ENCODE peak calls at places on chromosomes 1 and 21, in seven cellular contexts. X is AG10803, G is HFF-Myc, L is AG04450, N is fibroblast of mammary gland, K is omental fat pad, P is upper lobe of right lung. U is an unnamed sample.

GRCh38 chr1:92482404-92482664 is 4.4 kb downstream of the GFI1 start:
- DNase-seq in X (peak), G (no peak), L (no peak), N (no peak), K (no peak), P (no peak), U (no peak)

GRCh38 chr21:29064850-29065481 is 8.5 kb downstream of the CCT8 start:
- DNase-seq in X (no peak), G (no peak), L (no peak), N (no peak), K (no peak), P (no peak), U (no peak)

GRCh38 chr21:14603202-14603601 is 57.1 kb upstream of the SAMSN1 start:
- DNase-seq in X (peak), G (no peak), L (no peak), N (peak), K (no peak), P (no peak), U (peak)

GRCh38 chr1:205171369-205171768 is 40.1 kb downstream of the DSTYK start:
- DNase-seq in X (no peak), G (no peak), L (no peak), N (no peak), K (no peak), P (no peak), U (no peak)

GRCh38 chr1:84844094-84844493 is 48.9 kb downstream of the LPAR3 start:
- DNase-seq in X (no peak), G (no peak), L (no peak), N (no peak), K (no peak), P (no peak), U (no peak)

GRCh38 chr1:11523746-11524464 is 45.0 kb downstream of the DISP3 start:
- DNase-seq in X (no peak), G (no peak), L (no peak), N (no peak), K (no peak), P (peak), U (no peak)

GRCh38 chr1:3042481-3042880 is 21.2 kb downstream of the ACTRT2 start:
- DNase-seq in X (no peak), G (no peak), L (no peak), N (no peak), K (no peak), P (no peak), U (no peak)

GRCh38 chr1:231310391-231310934 is 27.2 kb downstream of the EXOC8 start:
- DNase-seq in X (no peak), G (no peak), L (no peak), N (no peak), K (no peak), P (no peak), U (no peak)

GRCh38 chr1:10717296-10718082 is 79.0 kb downstream of the CASZ1 start:
- DNase-seq in X (no peak), G (no peak), L (no peak), N (no peak), K (no peak), P (no peak), U (no peak)

GRCh38 chr1:54464031-54464476 is 57.9 kb upstream of the SSBP3 start:
- DNase-seq in X (no peak), G (no peak), L (no peak), N (peak), K (no peak), P (peak), U (no peak)

GRCh38 chr1:53998223-53998622 is 19.8 kb downstream of the LDLRAD1 start:
- DNase-seq in X (no peak), G (no peak), L (no peak), N (no peak), K (no peak), P (no peak), U (no peak)

GRCh38 chr1:39434797-39435395 is 56.5 kb upstream of the BMP8A start:
- DNase-seq in X (no peak), G (no peak), L (no peak), N (no peak), K (no peak), P (no peak), U (peak)

GRCh38 chr1:48123647-48124046 is 98.9 kb upstream of the SLC5A9 start:
- DNase-seq in X (no peak), G (no peak), L (no peak), N (no peak), K (no peak), P (no peak), U (no peak)

GRCh38 chr1:242788771-242789170 is 264.3 kb upstream of the PLD5 start:
- DNase-seq in X (no peak), G (no peak), L (no peak), N (no peak), K (no peak), P (no peak), U (no peak)

GRCh38 chr1:57024855-57025254 is 59.0 kb upstream of the C8B start:
- DNase-seq in X (no peak), G (no peak), L (no peak), N (no peak), K (no peak), P (no peak), U (no peak)

GRCh38 chr1:56081151-56081550 is 498.2 kb downstream of the PLPP3 start:
- DNase-seq in X (peak), G (no peak), L (peak), N (peak), K (no peak), P (no peak), U (peak)

GRCh38 chr1:156801409-156802121 is 15.1 kb downstream of the SH2D2A start:
- DNase-seq in X (peak), G (peak), L (no peak), N (peak), K (no peak), P (no peak), U (peak)

GRCh38 chr1:194102607-194103006 is 916.2 kb upstream of the B3GALT2 start:
- DNase-seq in X (no peak), G (peak), L (no peak), N (no peak), K (no peak), P (no peak), U (no peak)

GRCh38 chr1:31725777-31726535 is 22.1 kb upstream of the COL16A1 start:
- DNase-seq in X (no peak), G (no peak), L (no peak), N (no peak), K (no peak), P (no peak), U (no peak)

DNA sequence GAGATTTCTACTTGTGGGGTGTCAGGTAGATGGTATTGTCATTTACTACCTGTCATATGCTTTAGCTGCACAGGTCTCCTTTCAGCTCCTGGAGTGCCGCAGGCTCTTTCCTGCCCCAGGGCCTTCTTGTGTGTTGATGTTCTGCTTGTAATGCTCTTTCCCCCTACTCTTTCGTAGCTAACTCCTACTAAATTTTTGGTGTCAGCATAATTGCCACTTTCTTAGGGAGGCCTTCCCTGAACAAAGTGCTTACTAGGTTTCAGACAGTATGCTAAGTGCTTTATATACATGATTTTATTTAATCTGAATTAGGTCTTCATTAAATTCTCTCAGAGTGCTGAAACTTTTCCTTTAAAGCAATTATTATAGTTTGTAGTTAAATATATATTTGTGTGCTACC is 4.8 kb upstream of the THEM4 start:
- DNase-seq in X (no peak), G (no peak), L (no peak), N (no peak), K (no peak), P (no peak), U (no peak)
- TF ChIP-seq CTCF in X (no peak), G (no peak), L (no peak), N (no peak), K (no peak), P (no peak), U (no peak)

DNA sequence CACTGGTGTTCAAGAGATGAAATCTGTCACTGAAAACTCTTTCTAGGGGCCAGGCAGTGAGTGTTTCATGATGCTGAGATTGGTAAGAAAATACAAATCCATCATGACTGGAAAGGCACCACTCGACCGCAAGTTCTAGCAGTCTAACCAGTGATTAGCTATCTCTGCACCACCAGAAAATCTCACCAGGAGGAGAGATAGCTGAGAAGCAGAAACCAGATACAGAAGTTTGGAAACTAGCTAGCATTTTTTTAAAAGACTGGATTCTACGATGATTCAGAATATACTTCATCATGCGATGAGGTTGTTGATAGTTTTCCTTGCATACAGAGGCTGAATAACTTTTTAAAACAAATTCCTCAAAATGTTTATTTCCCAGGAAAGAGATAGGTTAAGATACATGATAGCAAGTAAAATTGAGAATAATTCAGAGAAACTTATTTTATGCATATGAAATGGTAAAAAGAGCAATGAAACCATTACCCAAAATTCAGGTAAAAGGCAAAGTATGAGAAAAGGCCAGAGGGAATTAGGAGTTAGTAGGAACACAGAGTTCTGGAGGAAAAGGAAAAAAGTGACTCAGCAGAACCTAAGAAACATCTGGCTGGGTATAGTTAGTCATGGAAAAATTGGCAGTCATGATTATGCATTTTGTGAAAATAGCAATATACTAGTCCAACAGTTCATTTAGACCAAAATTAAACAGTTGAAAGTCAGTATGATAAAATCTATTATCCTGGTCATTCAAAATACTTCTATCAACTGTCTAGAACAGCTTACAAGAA is 3.3 kb upstream of the F3 start:
- DNase-seq in X (peak), G (no peak), L (no peak), N (peak), K (no peak), P (no peak), U (peak)
- TF ChIP-seq CTCF in X (peak), G (no peak), L (peak), N (peak), K (no peak), P (no peak), U (peak)

GRCh38 chr1:63920154-63921117 is 146.6 kb downstream of the ROR1 start:
- DNase-seq in X (peak), G (peak), L (peak), N (peak), K (no peak), P (no peak), U (peak)

GRCh38 chr1:63916485-63917360 is 142.9 kb downstream of the ROR1 start:
- DNase-seq in X (no peak), G (no peak), L (no peak), N (no peak), K (no peak), P (no peak), U (no peak)

GRCh38 chr1:63918395-63918945 is 144.7 kb downstream of the ROR1 start:
- DNase-seq in X (no peak), G (no peak), L (no peak), N (peak), K (no peak), P (no peak), U (no peak)

GRCh38 chr1:63915121-63915520 is 141.3 kb downstream of the ROR1 start:
- DNase-seq in X (peak), G (no peak), L (no peak), N (peak), K (no peak), P (no peak), U (peak)

DNA sequence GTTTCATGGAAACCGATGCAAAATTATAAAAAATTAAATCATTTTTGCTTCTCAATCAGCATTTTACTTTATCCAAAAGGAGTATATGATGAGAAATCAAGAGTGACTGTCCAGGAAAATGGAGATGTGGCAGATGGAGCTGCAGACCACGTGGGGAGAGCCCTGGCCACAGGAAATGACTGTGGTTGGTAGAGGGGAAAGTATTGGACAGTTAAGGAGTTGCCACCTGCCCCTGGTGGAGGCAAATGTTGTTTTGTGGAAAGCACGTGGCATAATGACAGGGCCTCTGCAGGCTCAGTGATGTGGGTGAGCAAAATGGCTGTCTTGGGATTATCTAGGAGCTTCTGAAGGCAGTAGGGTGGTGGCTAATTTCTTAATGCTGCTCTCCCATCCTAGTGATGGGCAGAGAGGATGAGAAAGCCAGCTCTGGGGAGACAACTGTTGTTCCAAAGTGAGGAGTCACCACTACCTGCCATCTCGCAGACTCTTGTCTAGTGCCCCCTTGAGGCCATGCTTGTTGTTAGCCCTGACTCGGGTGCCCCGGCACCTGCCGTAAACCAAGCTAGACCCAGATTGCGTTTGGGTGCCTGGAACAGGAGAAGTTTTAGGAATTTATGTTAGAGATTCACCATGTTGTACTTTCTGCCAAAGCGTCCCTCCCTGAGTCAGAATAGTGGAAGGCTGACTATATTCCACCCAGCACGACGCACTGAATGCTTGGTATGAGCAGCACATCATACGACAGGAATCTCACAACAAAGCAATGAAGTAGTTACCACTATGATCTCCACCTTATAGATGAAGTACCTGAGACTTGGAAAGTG is 144.0 kb downstream of the ROR1 start:
- DNase-seq in X (no peak), G (no peak), L (no peak), N (peak), K (no peak), P (no peak), U (no peak)
- TF ChIP-seq CTCF in X (peak), G (peak), L (no peak), N (peak), K (no peak), P (peak), U (peak)

GRCh38 chr1:25117233-25117823 is 115.0 kb downstream of the SYF2 start:
- DNase-seq in X (no peak), G (no peak), L (no peak), N (no peak), K (no peak), P (no peak), U (no peak)
- TF ChIP-seq CTCF in X (no peak), G (peak), L (no peak), N (peak), K (no peak), P (peak), U (peak)

DNA sequence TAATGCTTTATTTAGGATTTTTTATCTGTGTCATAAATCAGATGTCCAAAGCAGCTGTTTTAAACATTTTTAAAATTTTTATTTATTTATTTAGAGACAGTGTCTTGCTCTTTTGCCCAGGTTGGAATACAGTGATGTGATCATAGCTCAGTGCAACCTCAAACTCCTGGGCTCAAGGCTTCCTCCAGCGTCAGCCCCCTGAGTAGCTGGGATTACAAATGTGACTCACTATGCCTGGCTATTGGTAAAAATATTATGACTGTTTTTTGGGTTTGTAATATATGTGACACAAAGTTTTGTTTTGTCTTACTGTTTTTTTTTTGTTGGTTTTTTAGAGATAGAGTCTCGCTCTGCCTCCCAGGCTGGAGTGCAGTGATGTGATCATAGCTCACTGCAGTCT is 11.8 kb downstream of the ZBED6 start:
- DNase-seq in X (peak), G (no peak), L (peak), N (peak), K (no peak), P (no peak), U (peak)
- TF ChIP-seq CTCF in X (peak), G (no peak), L (no peak), N (no peak), K (no peak), P (no peak), U (no peak)

GRCh38 chr1:236748471-236748870 is 46.6 kb upstream of the MTR start:
- DNase-seq in X (no peak), G (no peak), L (no peak), N (no peak), K (no peak), P (no peak), U (no peak)
- TF ChIP-seq CTCF in X (peak), G (peak), L (peak), N (peak), K (no peak), P (no peak), U (peak)

DNA sequence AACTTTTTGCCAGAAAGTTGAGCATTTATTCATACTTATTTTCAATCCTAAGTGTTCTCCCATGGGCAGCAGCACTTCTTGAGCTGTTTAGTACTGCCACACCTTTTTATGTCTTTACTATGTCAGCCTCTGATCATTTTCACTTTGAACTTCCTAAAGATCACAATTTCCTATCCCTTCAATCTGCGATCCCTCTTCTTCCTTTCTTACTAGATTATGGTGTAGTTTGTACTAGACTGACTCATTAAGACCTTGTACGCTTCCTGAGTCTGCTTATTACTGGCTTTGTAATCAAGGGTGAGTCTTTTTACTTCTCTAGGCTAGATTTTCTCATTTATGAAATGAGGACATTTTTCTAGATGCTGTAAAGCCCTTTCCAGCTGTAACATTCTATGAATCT is 55.1 kb downstream of the LRIG2 start:
- DNase-seq in X (no peak), G (no peak), L (no peak), N (no peak), K (no peak), P (no peak), U (no peak)
- TF ChIP-seq CTCF in X (no peak), G (no peak), L (no peak), N (no peak), K (no peak), P (no peak), U (no peak)